ENCODE peak calls at places on chromosomes 4 and X, in four cellular contexts. G is GM12878, I is H1, P is HepG2. H is an unnamed sample.

GRCh38 chrX:37745354-37745753 is 34.5 kb upstream of the CYBB start:
- DNase-seq in G (peak; percentile 53), I (peak; percentile 58), P (peak; percentile 35), H (peak; percentile 40)

GRCh38 chr4:1238676-1239000 is 10.3 kb downstream of the CTBP1 start:
- DNase-seq in P (no peak), I (no peak), G (no peak), H (no peak)

GRCh38 chrX:48945517-48946348 is 11.7 kb downstream of the OTUD5 start:
- DNase-seq in G (no peak), P (peak; percentile 40), I (peak; percentile 47), H (no peak)

GRCh38 chrX:155046811-155047528 is 20.3 kb downstream of the FUNDC2 start:
- DNase-seq in G (no peak), I (no peak), P (no peak), H (no peak)

GRCh38 chrX:101462892-101463291 is 22.4 kb upstream of the ARMCX4 start:
- DNase-seq in P (peak; percentile 10), G (no peak), I (no peak), H (no peak)

GRCh38 chr4:187996502-187997177 is 1.1 kb downstream of the ZFP42 start:
- DNase-seq in P (no peak), I (peak; percentile 70), G (no peak), H (no peak)

GRCh38 chrX:118780915-118781314 is 42.7 kb upstream of the ZCCHC12 start:
- DNase-seq in P (no peak), I (no peak), G (no peak), H (no peak)

GRCh38 chrX:150551963-150552362 is 16.5 kb upstream of the MTM1 start:
- DNase-seq in I (no peak), P (no peak), G (no peak), H (no peak)

GRCh38 chrX:80667967-80668366 is 141.7 kb downstream of the BRWD3 start:
- DNase-seq in P (no peak), I (no peak), G (no peak), H (no peak)

GRCh38 chr4:46977245-46977644 is 16.1 kb downstream of the GABRA4 start:
- DNase-seq in I (no peak), G (no peak), P (no peak), H (no peak)

GRCh38 chrX:17679820-17680219 is 57.5 kb upstream of the SCML1 start:
- DNase-seq in I (no peak), P (no peak), G (no peak), H (no peak)

GRCh38 chr4:160848901-160849735 is 1314.7 kb downstream of the FSTL5 start:
- DNase-seq in I (no peak), G (no peak), P (no peak), H (no peak)

GRCh38 chrX:109840585-109840984 is 107.5 kb upstream of the ACSL4 start:
- DNase-seq in G (no peak), I (no peak), P (peak; percentile 17), H (no peak)

GRCh38 chr4:93771640-93772411 is 56.7 kb upstream of the ATOH1 start:
- DNase-seq in P (no peak), I (no peak), G (no peak), H (no peak)

GRCh38 chr4:7988437-7988836 is 48.8 kb upstream of the AFAP1 start:
- DNase-seq in G (no peak), P (no peak), I (no peak), H (no peak)

GRCh38 chr4:146212781-146213180 is 1.6 kb upstream of the REELD1 start:
- DNase-seq in G (no peak), I (no peak), P (no peak), H (no peak)

GRCh38 chrX:109384569-109385174 is 97.2 kb downstream of the GUCY2F start:
- DNase-seq in I (no peak), G (no peak), P (no peak), H (peak; percentile 43)

GRCh38 chrX:104988038-104988437 is 232.5 kb downstream of the TEX13A start:
- DNase-seq in I (no peak), P (no peak), G (no peak), H (no peak)

GRCh38 chr4:182465114-182465513 is 221.9 kb downstream of the TENM3 start:
- DNase-seq in G (no peak), I (no peak), P (no peak), H (no peak)

DNA sequence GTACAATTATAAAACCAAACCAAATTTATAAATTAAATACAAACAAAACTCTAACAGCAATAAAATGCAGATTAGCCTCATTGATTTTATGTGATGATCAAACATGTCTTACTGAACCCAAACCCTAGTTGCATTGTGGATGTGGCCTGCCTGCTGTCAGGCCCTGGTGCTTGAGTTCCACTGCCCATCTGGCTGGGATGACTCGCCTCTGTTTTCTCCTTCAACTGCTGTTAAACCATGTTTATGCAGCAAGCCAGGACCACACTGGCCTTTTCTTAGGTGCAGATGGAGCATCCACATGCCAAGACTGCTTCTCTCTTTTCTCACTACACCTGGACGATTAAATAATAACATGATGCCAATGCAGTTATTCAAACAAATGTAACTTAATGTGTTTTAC is 22.6 kb downstream of the NAP1L5 start:
- DNase-seq in G (no peak), I (no peak), P (no peak), H (no peak)
- TF ChIP-seq SUZ12 in G (no peak), I (no peak), P (no peak), H (no peak)

GRCh38 chr4:70721747-70722146 is at the start of gene RUFY3:
- DNase-seq in I (no peak), G (no peak), P (no peak), H (no peak)

GRCh38 chr4:70724463-70724862 is 2.7 kb downstream of the RUFY3 start:
- DNase-seq in P (no peak), G (no peak), I (no peak), H (no peak)

GRCh38 chr4:70725633-70726032 is 3.9 kb downstream of the RUFY3 start:
- DNase-seq in I (no peak), P (no peak), G (no peak), H (no peak)

GRCh38 chr4:70718811-70719604 is 2.8 kb upstream of the RUFY3 start:
- DNase-seq in G (no peak), P (no peak), I (no peak), H (no peak)

GRCh38 chr4:70722199-70722791 is 531 bp downstream of the RUFY3 start:
- DNase-seq in I (no peak), G (no peak), P (no peak), H (no peak)
- TF ChIP-seq ZNF274 in I (no peak), G (no peak), P (no peak), H (no peak)

GRCh38 chrX:41110801-41111625 is 25.8 kb downstream of the USP9X start:
- DNase-seq in I (no peak), P (no peak), G (no peak), H (no peak)

GRCh38 chrX:41108684-41109205 is 23.5 kb downstream of the USP9X start:
- DNase-seq in P (no peak), G (no peak), I (no peak), H (no peak)

GRCh38 chrX:41105005-41105404 is 19.8 kb downstream of the USP9X start:
- DNase-seq in I (no peak), G (no peak), P (no peak), H (no peak)

DNA sequence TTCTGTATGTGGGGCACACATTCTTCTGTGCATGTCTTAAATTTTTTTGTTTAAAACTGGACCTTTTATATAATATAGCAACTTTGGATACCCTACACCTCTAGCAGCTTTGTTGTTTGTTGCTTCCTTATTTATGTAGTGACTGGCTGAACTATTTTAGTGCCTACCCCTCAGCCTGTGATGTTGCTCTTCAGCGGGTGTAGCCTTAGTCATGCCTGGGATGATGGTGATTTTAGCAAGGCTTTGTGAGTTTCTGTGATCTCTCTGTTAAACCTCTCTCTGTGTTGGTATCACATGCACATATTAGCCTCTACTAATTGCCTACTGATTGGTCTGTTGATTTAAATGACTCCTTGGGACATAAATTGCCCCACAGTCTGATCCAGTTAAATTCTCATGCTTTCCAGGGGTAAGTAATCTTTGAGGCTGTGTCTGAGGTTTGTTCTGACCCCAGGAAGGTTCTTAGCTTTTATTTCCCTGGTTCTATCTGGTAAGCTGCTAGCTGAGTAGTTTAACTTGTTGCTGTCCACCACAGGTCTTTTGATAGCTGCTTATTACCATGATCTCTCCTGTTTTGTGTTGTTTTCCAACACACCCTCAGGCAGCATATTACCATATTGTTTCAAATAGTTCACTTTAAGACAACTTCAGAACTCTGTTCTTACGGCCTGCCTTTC is 22.9 kb downstream of the USP9X start:
- DNase-seq in I (no peak), G (no peak), P (no peak), H (no peak)
- H3K9ac ChIP-seq in I (no peak overlapping the region), G (no peak overlapping the region), P (no peak overlapping the region), H (no peak overlapping the region)

GRCh38 chr4:5616331-5616950 is 91.9 kb downstream of the EVC2 start:
- DNase-seq in I (no peak), G (no peak), P (no peak), H (no peak)
- TF ChIP-seq SUZ12 in I (no peak), G (no peak), P (no peak), H (no peak)